ENCODE peak calls at places on chromosome 16, in four cellular contexts. N, B, T and H are unnamed samples.

GRCh38 chr16:3012828-3013420 is at the start of gene CLDN9:
- DNase-seq in N (peak), B (no peak), T (peak), H (no peak)

GRCh38 chr16:15031179-15031578 is 24.7 kb downstream of the NTAN1 start:
- DNase-seq in N (no peak), B (no peak), T (no peak), H (no peak)

GRCh38 chr16:85141491-85142128 is 29.3 kb upstream of the CIBAR2 start:
- DNase-seq in N (no peak), B (no peak), T (no peak), H (no peak)

GRCh38 chr16:27455700-27456099 is 53.7 kb downstream of the IL21R start:
- DNase-seq in N (no peak), B (no peak), T (no peak), H (no peak)

GRCh38 chr16:78973041-78973440 is 627.5 kb downstream of the MAF start:
- DNase-seq in N (peak), B (no peak), T (no peak), H (no peak)

GRCh38 chr16:25256821-25257503 is 683 bp downstream of the ZKSCAN2 start:
- DNase-seq in N (peak), B (no peak), T (peak), H (peak)

GRCh38 chr16:56350491-56351405 is 74.6 kb downstream of the AMFR start:
- DNase-seq in N (no peak), B (no peak), T (no peak), H (no peak)

GRCh38 chr16:2003231-2003826 is 6.3 kb downstream of the ZNF598 start:
- DNase-seq in N (no peak), B (no peak), T (no peak), H (no peak)

GRCh38 chr16:56370836-56371235 is 54.5 kb downstream of the AMFR start:
- DNase-seq in N (no peak), B (no peak), T (peak), H (no peak)

GRCh38 chr16:1947369-1947670 is 4.3 kb upstream of the MSRB1 start:
- DNase-seq in N (no peak), B (no peak), T (no peak), H (no peak)

GRCh38 chr16:83727751-83728352 is 79.9 kb upstream of the HSBP1 start:
- DNase-seq in N (no peak), B (no peak), T (no peak), H (no peak)

GRCh38 chr16:88017551-88018101 is 66.4 kb downstream of the BANP start:
- DNase-seq in N (no peak), B (no peak), T (no peak), H (no peak)

GRCh38 chr16:2086812-2087425 is 39.1 kb downstream of the TSC2 start:
- DNase-seq in N (no peak), B (no peak), T (no peak), H (no peak)

GRCh38 chr16:56930516-56931252 is 1.3 kb upstream of the HERPUD1 start:
- DNase-seq in N (no peak), B (no peak), T (no peak), H (no peak)

GRCh38 chr16:87538160-87538559 is 45.3 kb upstream of the ZCCHC14 start:
- DNase-seq in N (no peak), B (no peak), T (no peak), H (no peak)

GRCh38 chr16:57039148-57039812 is 49.9 kb downstream of the NLRC5 start:
- DNase-seq in N (no peak), B (peak), T (no peak), H (peak)